ENCODE peak calls at places on chromosomes 3 and 15, in five cellular contexts. H, L, R, D and A are unnamed samples.

GRCh38 chr15:87967951-87968350 is 288.6 kb downstream of the NTRK3 start:
- DNase-seq in H (no peak), L (no peak), R (no peak), D (no peak), A (no peak)

GRCh38 chr15:73200339-73200738 is 148.1 kb downstream of the NEO1 start:
- DNase-seq in H (no peak), L (no peak), R (no peak), D (no peak), A (no peak)

GRCh38 chr15:35293353-35294130 is 208.4 kb upstream of the NANOGP8 start:
- DNase-seq in H (no peak), L (no peak), R (no peak), D (no peak), A (no peak)

GRCh38 chr3:172751188-172751571 is 654 bp downstream of the ECT2 start:
- DNase-seq in H (no peak), L (no peak), R (no peak), D (no peak), A (no peak)

GRCh38 chr15:56786966-56787365 is 53.7 kb upstream of the ZNF280D start:
- DNase-seq in H (no peak), L (no peak), R (no peak), D (no peak), A (no peak)

GRCh38 chr3:45208587-45208986 is 17.5 kb downstream of the TMEM158 start:
- DNase-seq in H (no peak), L (no peak), R (no peak), D (no peak), A (no peak)

GRCh38 chr3:148937477-148937876 is 53.9 kb upstream of the GYG1 start:
- DNase-seq in H (no peak), L (no peak), R (no peak), D (no peak), A (no peak)

GRCh38 chr15:57611119-57611518 is 19.4 kb downstream of the MYZAP start:
- DNase-seq in H (no peak), L (no peak), R (no peak), D (no peak), A (no peak)

GRCh38 chr3:129934234-129935123 is 40.0 kb upstream of the TRH start:
- DNase-seq in H (no peak), L (peak; percentile 58), R (no peak), D (no peak), A (no peak)

GRCh38 chr3:29067014-29067413 is 213.9 kb upstream of the RBMS3 start:
- DNase-seq in H (no peak), L (no peak), R (no peak), D (no peak), A (no peak)

GRCh38 chr15:85624241-85624855 is 170.4 kb downstream of the KLHL25 start:
- DNase-seq in H (peak; percentile 67), L (no peak), R (no peak), D (no peak), A (no peak)

GRCh38 chr3:29827756-29828155 is 546.9 kb downstream of the RBMS3 start:
- DNase-seq in H (no peak), L (no peak), R (no peak), D (no peak), A (no peak)

GRCh38 chr3:78867409-78868372 is 900.1 kb downstream of the ROBO1 start:
- DNase-seq in H (no peak), L (no peak), R (no peak), D (no peak), A (no peak)

GRCh38 chr15:28944696-28945300 is 59.0 kb downstream of the APBA2 start:
- DNase-seq in H (no peak), L (peak; percentile 43), R (no peak), D (no peak), A (no peak)

GRCh38 chr3:136149569-136150136 is 46.5 kb downstream of the MSL2 start:
- DNase-seq in H (no peak), L (no peak), R (no peak), D (no peak), A (no peak)

GRCh38 chr3:141204343-141204742 is 27.3 kb upstream of the PXYLP1 start:
- DNase-seq in H (no peak), L (no peak), R (no peak), D (no peak), A (no peak)

GRCh38 chr3:152071924-152072323 is 196.8 kb upstream of the MBNL1 start:
- DNase-seq in H (no peak), L (no peak), R (no peak), D (no peak), A (no peak)

GRCh38 chr15:92705693-92706618 is 50.4 kb upstream of the FAM174B start:
- DNase-seq in H (no peak), L (no peak), R (no peak), D (no peak), A (no peak)

GRCh38 chr3:60641354-60641753 is 609.9 kb downstream of the FHIT start:
- DNase-seq in H (no peak), L (no peak), R (no peak), D (no peak), A (no peak)

GRCh38 chr3:162034368-162034767 is 537.8 kb downstream of the OTOL1 start:
- DNase-seq in H (no peak), L (no peak), R (no peak), D (no peak), A (no peak)

GRCh38 chr15:73105064-73105463 is 52.8 kb downstream of the NEO1 start:
- DNase-seq in H (no peak), L (no peak), R (no peak), D (no peak), A (no peak)

GRCh38 chr3:39718674-39719595 is 90.5 kb upstream of the MYRIP start:
- DNase-seq in H (no peak), L (no peak), R (no peak), D (no peak), A (no peak)

GRCh38 chr3:170222647-170223541 is 670 bp downstream of the PRKCI start:
- DNase-seq in H (peak; percentile 32), L (peak; percentile 50), R (peak; percentile 37), D (peak; percentile 22), A (peak; percentile 55)

GRCh38 chr3:158460929-158461328 is 110.1 kb upstream of the MLF1 start:
- DNase-seq in H (no peak), L (no peak), R (no peak), D (no peak), A (no peak)

GRCh38 chr15:80233511-80234080 is 18.4 kb downstream of the CTXND1 start:
- DNase-seq in H (no peak), L (no peak), R (no peak), D (no peak), A (no peak)

GRCh38 chr15:29942144-29942543 is 119.9 kb upstream of the TJP1 start:
- DNase-seq in H (no peak), L (no peak), R (no peak), D (no peak), A (no peak)

GRCh38 chr3:197901626-197902025 is 48.4 kb upstream of the RPL35A start:
- DNase-seq in H (no peak), L (no peak), R (no peak), D (no peak), A (no peak)

GRCh38 chr3:197899833-197900478 is 50.0 kb upstream of the RPL35A start:
- DNase-seq in H (no peak), L (no peak), R (no peak), D (no peak), A (no peak)

GRCh38 chr3:197890693-197891092 is 59.3 kb upstream of the RPL35A start:
- DNase-seq in H (no peak), L (no peak), R (no peak), D (no peak), A (no peak)

GRCh38 chr3:197892162-197892561 is 57.8 kb upstream of the RPL35A start:
- DNase-seq in H (no peak), L (no peak), R (no peak), D (no peak), A (no peak)

GRCh38 chr3:197896421-197896820 is 53.6 kb upstream of the RPL35A start:
- DNase-seq in H (no peak), L (no peak), R (no peak), D (no peak), A (no peak)
- H3K27ac ChIP-seq in H (no peak overlapping the region), L (no peak overlapping the region), R (no peak overlapping the region), D (no peak overlapping the region), A (no peak overlapping the region)

DNA sequence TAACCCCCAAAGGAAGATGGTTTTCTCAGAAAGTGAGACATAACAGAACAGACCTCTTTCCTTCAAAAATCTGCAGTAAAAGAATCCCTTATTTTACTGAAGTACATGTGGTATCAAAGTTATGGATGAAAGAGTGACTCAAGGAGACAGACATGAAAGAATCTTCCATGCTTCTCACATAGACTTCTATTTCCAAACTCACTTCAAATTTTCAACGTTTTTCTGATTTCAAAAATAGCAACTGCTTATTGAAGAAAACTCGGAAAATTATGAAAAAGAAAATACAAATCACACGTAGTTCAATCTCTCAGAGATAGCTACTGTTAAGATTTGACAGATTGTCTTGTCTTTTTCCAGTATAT is 39.8 kb upstream of the TRA2B start:
- DNase-seq in H (no peak), L (no peak), R (no peak), D (no peak), A (no peak)
- TF ChIP-seq CTCF in H (no peak), L (no peak), R (no peak), D (no peak), A (peak; percentile 70)

GRCh38 chr3:25455316-25456232 is 27.5 kb downstream of the RARB start:
- DNase-seq in H (peak; percentile 40), L (no peak), R (no peak), D (no peak), A (no peak)

GRCh38 chr3:25456723-25457122 is 28.7 kb downstream of the RARB start:
- DNase-seq in H (no peak), L (no peak), R (no peak), D (no peak), A (no peak)

GRCh38 chr3:25452185-25452584 is 24.1 kb downstream of the RARB start:
- DNase-seq in H (no peak), L (no peak), R (no peak), D (no peak), A (no peak)

GRCh38 chr3:25454411-25454927 is 26.4 kb downstream of the RARB start:
- DNase-seq in H (no peak), L (no peak), R (no peak), D (no peak), A (no peak)

DNA sequence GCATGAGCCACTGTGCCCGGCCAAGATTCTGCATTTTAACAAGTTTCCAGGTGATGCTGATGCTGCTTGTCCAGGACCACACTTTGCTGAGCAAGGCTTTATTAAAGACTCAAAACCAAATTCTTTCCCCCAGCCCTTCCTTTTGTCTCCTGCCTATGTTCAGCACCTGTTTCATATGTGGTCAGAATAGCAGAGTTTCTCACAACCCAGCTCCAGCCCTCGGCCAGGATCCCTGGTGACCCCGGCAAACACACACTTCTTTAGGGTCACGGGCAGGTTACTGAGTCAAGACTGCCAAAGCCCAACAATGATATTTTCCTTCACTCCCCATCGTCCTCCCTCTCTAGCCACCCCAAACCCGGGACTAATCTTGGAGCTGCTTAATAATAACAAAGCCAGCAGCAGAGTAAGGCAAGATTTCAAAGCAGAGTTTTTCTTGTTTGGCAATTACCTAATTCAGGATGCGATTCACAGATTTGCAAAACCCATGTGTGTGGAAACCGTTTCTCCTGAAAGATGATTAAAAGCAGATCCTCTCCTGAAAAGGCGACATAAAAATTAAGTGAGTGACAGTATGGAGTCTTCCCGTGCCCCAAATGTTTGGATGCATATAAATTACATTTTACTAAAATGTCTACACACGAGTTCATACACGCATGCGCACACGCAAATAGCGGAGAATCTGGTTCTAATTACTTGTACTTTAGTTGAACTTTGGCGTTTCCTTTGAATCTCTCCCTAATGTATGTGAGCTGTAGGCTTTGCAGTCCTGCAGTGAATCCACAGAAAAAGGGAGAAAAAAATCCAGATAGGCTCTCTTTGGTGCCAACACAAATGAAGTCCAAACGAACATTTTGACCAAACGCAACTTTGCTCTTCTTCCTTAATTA is 25.7 kb downstream of the RARB start:
- DNase-seq in H (no peak), L (no peak), R (no peak), D (no peak), A (no peak)
- H3K4me3 ChIP-seq in H (no peak overlapping the region), L (no peak overlapping the region), R (no peak overlapping the region), D (no peak overlapping the region), A (no peak overlapping the region)

GRCh38 chr3:46300461-46300789 is 53.5 kb upstream of the CCR2 start:
- DNase-seq in H (no peak), L (no peak), R (no peak), D (no peak), A (no peak)
- H3K27ac ChIP-seq in H (peak overlapping the region; percentile 84), L (no peak overlapping the region), R (peak overlapping the region; percentile 49), D (no peak overlapping the region), A (no peak overlapping the region)